ENCODE peak calls at places on chromosomes 1 and 21, in eight cellular contexts. L, E, T, V, J, A, I and Y are unnamed samples.

GRCh38 chr1:201366696-201367095 is 10.8 kb downstream of the TNNT2 start:
- DNase-seq in L (no peak), V (no peak), J (no peak), A (no peak), T (no peak), E (no peak), I (no peak), Y (no peak)

GRCh38 chr1:167105841-167106461 is 12.1 kb downstream of the STYXL2 start:
- DNase-seq in I (no peak), E (no peak), J (no peak), T (no peak), L (no peak), V (no peak), A (no peak), Y (no peak)

GRCh38 chr21:31888936-31889371 is 16.1 kb downstream of the HUNK start:
- DNase-seq in E (no peak), V (no peak), J (peak; percentile 74), L (peak; percentile 52), I (no peak), T (no peak), A (peak; percentile 53), Y (no peak)

GRCh38 chr21:16420086-16420724 is 690.4 kb downstream of the USP25 start:
- DNase-seq in T (no peak), A (peak; percentile 10), V (peak; percentile 69), E (no peak), J (peak; percentile 67), L (no peak), I (no peak), Y (no peak)

GRCh38 chr1:190116921-190117320 is 360.7 kb downstream of the BRINP3 start:
- DNase-seq in V (no peak), L (no peak), E (no peak), I (no peak), T (no peak), A (no peak), J (no peak), Y (no peak)

GRCh38 chr1:169003864-169004516 is 102.5 kb upstream of the ATP1B1 start:
- DNase-seq in I (no peak), T (no peak), J (no peak), A (no peak), V (no peak), L (no peak), E (no peak), Y (peak; percentile 17)

GRCh38 chr1:101075926-101076325 is 50.3 kb upstream of the DPH5 start:
- DNase-seq in I (no peak), T (no peak), V (no peak), E (no peak), L (no peak), A (no peak), J (peak; percentile 79), Y (no peak)

GRCh38 chr21:28883931-28884330 is 108.7 kb downstream of the LTN1 start:
- DNase-seq in A (no peak), E (no peak), J (no peak), T (no peak), L (no peak), I (no peak), V (no peak), Y (peak; percentile 43)

GRCh38 chr1:169944621-169945020 is 50.9 kb upstream of the SCYL3 start:
- DNase-seq in I (no peak), V (no peak), L (no peak), A (no peak), J (no peak), E (no peak), T (no peak), Y (no peak)

DNA sequence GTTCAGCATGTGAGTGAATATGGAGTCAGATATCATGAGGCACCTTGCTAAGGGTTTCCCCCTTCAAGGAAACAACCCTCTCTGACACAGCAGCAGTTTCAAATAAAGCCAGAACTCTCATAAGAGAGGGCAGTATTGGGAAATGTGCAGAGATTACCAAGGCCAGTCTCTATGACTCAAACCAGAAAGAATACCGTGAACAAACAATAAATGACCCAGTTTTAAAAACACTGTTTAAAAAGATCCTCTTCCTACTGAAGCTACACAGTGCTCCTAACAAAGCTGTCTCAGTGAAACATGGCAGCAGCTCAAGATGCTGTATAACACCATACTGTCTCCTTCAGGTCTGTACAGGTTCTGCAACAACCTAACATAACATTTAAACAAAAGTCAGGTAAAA is 102.6 kb downstream of the KIAA0319L start:
- DNase-seq in J (peak; percentile 75), L (no peak), I (no peak), E (no peak), A (no peak), V (no peak), T (no peak), Y (no peak)
- TF ChIP-seq CTCF in J (no peak), L (no peak), I (peak; percentile 23), E (no peak), A (peak; percentile 5), V (no peak), T (no peak), Y (peak; percentile 41)

DNA sequence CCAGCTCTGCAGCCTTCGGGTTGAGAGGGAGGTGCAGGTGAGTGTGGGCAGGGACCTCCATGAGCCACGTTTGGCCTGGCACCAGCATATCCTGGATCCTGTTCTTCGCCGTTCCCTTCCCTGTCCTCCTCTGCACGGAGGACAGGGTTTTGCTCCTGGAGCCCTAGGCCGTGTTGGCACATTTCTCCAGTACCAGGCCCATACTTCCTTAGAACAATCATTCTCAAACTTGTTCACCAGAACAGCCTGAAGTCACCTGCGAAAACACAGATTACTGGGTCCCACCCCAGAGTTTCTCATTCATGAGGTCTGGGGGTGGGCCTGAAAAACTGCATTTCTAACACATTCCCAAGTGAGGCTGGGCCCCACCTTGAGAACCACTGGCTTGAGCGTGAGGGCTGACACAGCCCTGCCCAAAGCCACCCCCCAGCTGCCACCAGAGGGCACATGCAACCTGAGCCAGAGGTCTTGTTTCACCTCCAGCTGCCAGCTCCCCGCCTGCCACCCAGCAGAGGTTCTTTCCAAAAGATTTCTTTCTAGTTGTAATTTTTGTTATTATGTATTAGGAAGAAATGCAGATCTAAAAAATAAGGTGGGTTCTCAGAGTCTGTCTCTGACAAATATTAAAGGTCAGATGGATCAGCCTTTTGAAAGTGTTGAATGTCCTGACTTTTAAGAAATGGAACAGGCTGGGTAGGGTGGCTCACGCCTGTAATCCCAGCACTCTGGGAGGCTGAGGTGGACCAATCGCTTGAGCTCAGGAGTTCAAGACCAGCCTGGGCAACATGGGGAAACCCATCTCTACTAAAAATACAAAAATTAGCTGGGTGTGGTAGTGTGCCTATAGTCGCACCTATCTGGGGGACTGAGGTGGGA is 39.6 kb upstream of the LDLRAP1 start:
- DNase-seq in T (no peak), A (no peak), E (peak; percentile 72), L (peak; percentile 71), I (no peak), V (no peak), J (peak; percentile 42), Y (no peak)
- H3K4me3 ChIP-seq in T (no peak overlapping the region), A (no peak overlapping the region), E (no peak overlapping the region), L (no peak overlapping the region), I (no peak overlapping the region), V (no peak overlapping the region), J (no peak overlapping the region), Y (no peak overlapping the region)

DNA sequence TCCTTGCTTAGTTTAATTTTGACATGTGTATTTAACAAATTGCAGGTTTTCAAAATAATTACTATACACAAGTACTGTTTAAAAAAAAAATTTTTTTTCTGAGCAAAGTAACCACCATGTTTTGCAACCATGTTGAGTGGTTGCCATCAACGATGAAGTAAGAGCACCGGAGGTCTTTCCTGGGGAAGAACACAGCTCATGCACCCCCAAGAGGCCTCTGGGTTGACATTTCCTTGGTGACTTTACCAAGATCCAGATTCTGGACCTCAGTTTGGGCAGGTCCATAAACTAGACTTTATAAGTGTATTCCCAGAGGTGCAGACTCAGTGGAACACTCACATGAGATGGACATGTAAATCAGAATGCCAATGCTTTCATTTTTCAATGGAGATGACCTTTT is 36.8 kb upstream of the RALGPS2 start:
- DNase-seq in T (no peak), A (no peak), I (no peak), L (no peak), V (no peak), J (no peak), E (no peak), Y (no peak)
- H3K36me3 ChIP-seq in T (no peaks in the 10 kb centered on the region), A (no peaks in the 10 kb centered on the region), I (no peaks in the 10 kb centered on the region), L (no peaks in the 10 kb centered on the region), V (no peaks in the 10 kb centered on the region), J (no peaks in the 10 kb centered on the region), E (no peaks in the 10 kb centered on the region), Y (no peaks in the 10 kb centered on the region)

GRCh38 chr1:91406773-91407389 is 2.2 kb upstream of the HFM1 start:
- DNase-seq in I (no peak), E (no peak), V (no peak), T (no peak), L (no peak), J (no peak), A (no peak), Y (no peak)
- TF ChIP-seq CTCF in I (no peak), E (peak; percentile 63), V (no peak), T (no peak), L (peak; percentile 37), J (peak; percentile 27), A (no peak), Y (peak; percentile 32)

DNA sequence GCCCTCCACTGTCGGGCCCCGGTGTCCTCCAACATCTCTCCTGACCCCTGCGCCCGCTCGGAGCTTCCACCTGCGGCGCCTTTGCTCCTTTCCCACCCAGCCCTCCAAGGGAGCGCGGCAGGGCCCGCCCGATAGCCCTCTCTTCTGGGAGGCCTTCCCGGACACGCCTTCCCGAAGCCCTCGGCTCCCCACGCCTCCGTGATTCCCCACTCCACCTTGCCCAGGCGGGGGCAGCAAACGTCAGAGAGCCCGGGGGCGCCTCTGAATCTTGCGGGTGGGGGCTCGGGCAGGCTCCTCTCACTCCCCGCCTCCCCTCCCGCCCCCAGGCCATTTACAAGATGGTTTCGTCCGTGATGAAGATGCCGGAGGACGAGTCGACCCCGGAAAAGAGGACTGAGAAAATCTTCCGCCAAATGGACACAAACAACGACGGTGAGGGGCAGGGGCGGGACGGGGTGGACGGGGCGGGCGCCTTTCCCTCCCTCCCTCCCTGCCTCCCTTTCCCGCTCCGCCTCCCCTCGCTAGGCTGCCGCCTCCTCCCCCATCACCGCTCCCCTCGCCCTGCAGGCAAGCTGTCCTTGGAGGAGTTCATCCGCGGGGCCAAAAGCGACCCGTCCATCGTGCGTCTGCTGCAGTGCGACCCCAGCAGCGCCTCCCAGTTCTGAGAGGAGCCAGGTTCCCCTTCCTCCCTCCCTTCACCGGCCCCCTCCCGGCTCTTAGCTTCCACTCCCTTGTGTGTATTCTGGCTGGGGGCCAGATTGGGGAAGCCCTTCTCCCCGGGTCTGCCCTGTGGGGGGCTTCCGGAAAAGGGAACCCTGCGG is 7.1 kb downstream of the HPCA start:
- DNase-seq in I (no peak), T (no peak), E (peak; percentile 52), J (no peak), V (peak; percentile 68), A (no peak), L (peak; percentile 86), Y (no peak)
- H3K4me3 ChIP-seq in I (peak overlapping the region; percentile 50), T (peak overlapping the region; percentile 49), E (peak overlapping the region; percentile 66), J (peak overlapping the region; percentile 29), V (peak overlapping the region; percentile 35), A (peak overlapping the region; percentile 44), L (peak overlapping the region; percentile 65), Y (peak overlapping the region; percentile 37)

DNA sequence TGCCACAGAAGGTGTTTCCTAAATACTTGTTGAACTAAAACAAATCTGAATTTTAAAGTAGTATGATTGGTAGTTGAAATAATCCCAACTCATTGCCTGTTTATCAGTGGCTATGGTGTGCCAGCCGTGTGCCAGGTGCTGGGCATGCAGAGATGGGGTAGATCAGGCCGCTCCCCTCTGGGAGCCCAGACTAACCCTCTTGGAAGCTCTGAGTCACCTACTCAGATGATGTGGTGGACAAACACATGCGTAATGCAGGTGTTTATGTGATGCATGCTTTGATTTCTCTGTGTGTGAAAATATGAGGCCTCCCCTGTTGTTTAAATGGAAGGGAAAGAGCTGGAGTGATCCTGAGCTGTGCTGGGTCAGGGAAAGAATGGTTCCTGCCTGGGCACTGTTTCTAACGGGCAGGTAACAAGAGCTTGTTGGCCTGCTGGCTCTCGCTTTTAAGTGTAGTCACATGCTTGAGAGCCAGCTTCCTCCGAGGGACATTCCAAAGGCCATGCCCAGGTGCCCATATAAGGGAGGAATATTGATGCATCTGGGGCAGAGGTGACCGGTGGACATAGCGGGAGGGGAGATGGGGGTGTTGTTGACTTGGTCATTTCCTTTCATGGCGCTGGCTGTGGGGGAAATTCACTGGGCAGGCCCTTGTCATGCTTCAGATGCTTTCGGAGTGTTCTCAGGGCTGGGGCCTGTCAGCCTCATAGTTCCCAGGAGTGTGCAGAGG is 10.2 kb downstream of the MFN2 start:
- DNase-seq in J (peak; percentile 68), L (no peak), A (no peak), I (no peak), E (no peak), T (no peak), V (no peak), Y (no peak)
- H3K36me3 ChIP-seq in J (peaks cover 45% of the 10 kb centered on the region), L (peaks cover 3% of the 10 kb centered on the region), A (no peaks in the 10 kb centered on the region), I (peaks cover 99% of the 10 kb centered on the region), E (peaks cover 87% of the 10 kb centered on the region), T (peaks cover 66% of the 10 kb centered on the region), V (no peaks in the 10 kb centered on the region), Y (peaks cover 19% of the 10 kb centered on the region)